ENCODE peak calls at places on chromosomes 1 and 21, in four cellular contexts. N is B cell, D is WTC11, Q is HuH-7.5. B is an unnamed sample.
A peak's percentile ranks its signal among the peaks of the same experiment; 100 is the strongest.

GRCh38 chr21:43909736-43910455 is 44.9 kb downstream of the AGPAT3 start:
- DNase-seq in N (no peak), D (no peak), Q (no peak), B (no peak)

GRCh38 chr1:181073638-181074037 is 14.9 kb upstream of the IER5 start:
- DNase-seq in Q (no peak), N (no peak), D (no peak), B (peak; percentile 69)

GRCh38 chr1:103107696-103108524 is at the start of gene COL11A1:
- DNase-seq in D (peak; percentile 12), Q (no peak), N (no peak), B (no peak)

GRCh38 chr1:78432016-78432415 is 58.8 kb upstream of the PTGFR start:
- DNase-seq in D (no peak), Q (no peak), N (no peak), B (no peak)

GRCh38 chr1:30664103-30664755 is 59.2 kb downstream of the MATN1 start:
- DNase-seq in D (no peak), Q (no peak), N (no peak), B (no peak)

GRCh38 chr1:174800221-174800791 is 199.4 kb upstream of the CACYBP start:
- DNase-seq in N (no peak), Q (no peak), D (no peak), B (no peak)

GRCh38 chr1:94989911-94990463 is 63.1 kb upstream of the CNN3 start:
- DNase-seq in N (no peak), Q (no peak), D (no peak), B (no peak)

GRCh38 chr21:45480701-45481500 is 61.3 kb downstream of the SLC19A1 start:
- DNase-seq in Q (no peak), D (no peak), N (no peak), B (no peak)

GRCh38 chr1:8684590-8684989 is 132.8 kb downstream of the RERE start:
- DNase-seq in D (no peak), Q (no peak), N (no peak), B (no peak)

GRCh38 chr1:96234299-96234698 is 487.3 kb upstream of the PTBP2 start:
- DNase-seq in D (no peak), Q (no peak), N (no peak), B (peak; percentile 2)

GRCh38 chr1:155003227-155003765 is 694 bp downstream of the ZBTB7B start:
- DNase-seq in N (no peak), D (peak; percentile 41), Q (no peak), B (no peak)

GRCh38 chr1:119747451-119747850 is 21.3 kb downstream of the HMGCS2 start:
- DNase-seq in Q (no peak), N (no peak), D (no peak), B (no peak)

GRCh38 chr1:228798548-228798947 is 63.3 kb downstream of the RHOU start:
- DNase-seq in D (no peak), N (no peak), Q (no peak), B (no peak)

GRCh38 chr1:230333590-230334446 is 92.3 kb downstream of the PGBD5 start:
- DNase-seq in N (no peak), Q (no peak), D (no peak), B (no peak)

GRCh38 chr1:81582467-81582986 is 218.2 kb upstream of the ADGRL2 start:
- DNase-seq in N (no peak), D (no peak), Q (no peak), B (no peak)

GRCh38 chr21:44521928-44522752 is 17.9 kb downstream of the KRTAP10-1 start:
- DNase-seq in Q (no peak), N (no peak), D (peak; percentile 18), B (no peak)

GRCh38 chr1:46062651-46063319 is 69.6 kb downstream of the PIK3R3 start:
- DNase-seq in Q (no peak), D (no peak), N (no peak), B (no peak)

GRCh38 chr1:173042806-173043205 is 7.9 kb downstream of the TNFSF18 start:
- DNase-seq in D (no peak), N (no peak), Q (no peak), B (no peak)

GRCh38 chr1:17922833-17923232 is 167.7 kb downstream of the ACTL8 start:
- DNase-seq in Q (peak; percentile 21), N (no peak), D (peak; percentile 72), B (peak; percentile 41)

GRCh38 chr21:44526096-44526997 is 13.6 kb downstream of the KRTAP10-1 start:
- DNase-seq in Q (no peak), D (peak; percentile 4), N (no peak), B (peak; percentile 22)

GRCh38 chr1:188715566-188715965 is 1762.1 kb downstream of the BRINP3 start:
- DNase-seq in N (no peak), D (no peak), Q (no peak), B (peak; percentile 1)

GRCh38 chr1:15326691-15327530 is 79.9 kb downstream of the FHAD1 start:
- DNase-seq in Q (no peak), D (no peak), N (no peak), B (no peak)

B was measured in HepG2.